ENCODE peak calls at places on chromosomes 5 and 9, in six cellular contexts. C, L, E, R, X and A are unnamed samples.

GRCh38 chr5:158874814-158875213 is 224.9 kb downstream of the EBF1 start:
- DNase-seq in E (no peak), X (no peak), R (no peak), C (no peak), L (no peak), A (no peak)

GRCh38 chr5:132427285-132428146 is 58.0 kb downstream of the SLC22A5 start:
- DNase-seq in L (peak), C (no peak), E (peak), X (no peak), R (no peak), A (peak)

GRCh38 chr9:969310-969692 is 7.2 kb upstream of the DMRT3 start:
- DNase-seq in L (no peak), X (no peak), R (no peak), C (no peak), E (no peak), A (no peak)

GRCh38 chr5:63854076-63854475 is 108.2 kb downstream of the HTR1A start:
- DNase-seq in L (no peak), R (no peak), X (no peak), C (no peak), E (no peak), A (no peak)

GRCh38 chr5:148343049-148343413 is 7.7 kb downstream of the SPINK9 start:
- DNase-seq in X (no peak), C (no peak), R (no peak), E (no peak), L (no peak), A (no peak)

GRCh38 chr9:137077758-137078693 is 709 bp downstream of the UAP1L1 start:
- DNase-seq in R (no peak), L (no peak), X (no peak), E (no peak), C (peak), A (no peak)

GRCh38 chr9:6212722-6213375 is 2.8 kb upstream of the IL33 start:
- DNase-seq in L (no peak), C (peak), R (no peak), X (no peak), E (no peak), A (no peak)

GRCh38 chr5:96381526-96381925 is 51.5 kb downstream of the PCSK1 start:
- DNase-seq in L (no peak), E (no peak), X (no peak), C (no peak), R (no peak), A (no peak)

GRCh38 chr9:36855443-36856315 is 178.4 kb downstream of the PAX5 start:
- DNase-seq in X (no peak), C (peak), R (no peak), E (peak), L (no peak), A (no peak)

GRCh38 chr5:149264432-149265069 is 7.1 kb upstream of the AFAP1L1 start:
- DNase-seq in E (no peak), X (no peak), L (no peak), R (no peak), C (no peak), A (no peak)

GRCh38 chr5:156181656-156182055 is 145.3 kb upstream of the SGCD start:
- DNase-seq in C (no peak), X (no peak), R (no peak), L (no peak), E (no peak), A (no peak)

GRCh38 chr9:31355965-31356364 is 1028.5 kb upstream of the ACO1 start:
- DNase-seq in X (no peak), R (no peak), C (no peak), E (no peak), L (no peak), A (no peak)